ENCODE peak calls at places on chromosomes 2 and 18, in ten cellular contexts. J is astrocyte of the spinal cord; H is activated CD4-positive, alpha-beta T cell treated with anti-CD3 and anti-CD28 coated beads, Interleukin-2, amount 10 ng/mL, durations not matched to agents 7 days and 5 days; W is HEK293T; O is SK-N-MC; E is mesenteric fat pad; V is fibroblast of the conjunctiva; G is hypothalamus; N is HT1080; Y is myocyte. I is an unnamed sample.
A peak's percentile ranks its signal among the peaks of the same experiment; 100 is the strongest.

GRCh38 chr18:68803371-68803770 is 5.5 kb downstream of the CCDC102B start:
- DNase-seq in J (peak; percentile 84), H (no peak), W (no peak), O (no peak), E (no peak), V (peak; percentile 78), G (no peak), N (no peak), Y (peak; percentile 91), I (no peak)

GRCh38 chr18:48201337-48201705 is 207.9 kb downstream of the ZBTB7C start:
- DNase-seq in J (no peak), H (no peak), W (no peak), O (no peak), E (no peak), V (no peak), G (no peak), N (no peak), Y (no peak), I (no peak)

GRCh38 chr2:15840173-15840572 is 100.2 kb upstream of the MYCN start:
- DNase-seq in J (no peak), H (no peak), W (no peak), O (no peak), E (no peak), V (no peak), G (no peak), N (peak; percentile 28), Y (no peak), I (no peak)

GRCh38 chr2:214169736-214170135 is 241.1 kb upstream of the VWC2L start:
- DNase-seq in J (peak; percentile 43), H (no peak), W (no peak), O (no peak), E (no peak), V (peak; percentile 1), G (no peak), N (no peak), Y (peak; percentile 22), I (peak; percentile 2)

GRCh38 chr2:46548103-46548486 is 68.7 kb downstream of the TMEM247 start:
- DNase-seq in J (no peak), H (no peak), W (no peak), O (no peak), E (no peak), V (no peak), G (peak; percentile 53), N (no peak), Y (peak; percentile 91), I (no peak)

GRCh38 chr2:65232636-65233035 is 5.0 kb downstream of the ACTR2 start:
- DNase-seq in J (peak; percentile 80), H (no peak), W (no peak), O (no peak), E (no peak), V (peak; percentile 39), G (no peak), N (peak; percentile 58), Y (peak; percentile 44), I (peak; percentile 46)

GRCh38 chr2:70086278-70086837 is 919 bp upstream of the PCBP1 start:
- DNase-seq in J (peak; percentile 90), H (peak; percentile 84), W (peak; percentile 58), O (no peak), E (peak; percentile 91), V (peak; percentile 63), G (peak; percentile 95), N (peak; percentile 74), Y (peak; percentile 75), I (peak; percentile 52)

GRCh38 chr2:181305151-181306123 is 151.7 kb upstream of the ITGA4 start:
- DNase-seq in J (no peak), H (peak; percentile 79), W (no peak), O (no peak), E (no peak), V (no peak), G (no peak), N (peak; percentile 10), Y (peak; percentile 65), I (no peak)